ENCODE peak calls at places on chromosome 17, in six cellular contexts. Q is lower lobe of right lung; M is NCI-H2107; Y is naive thymus-derived CD8-positive, alpha-beta T cell; A is activated gamma-delta T cell; P is stimulated activated CD4-positive, alpha-beta T cell treated with anti-CD3 and anti-CD28 coated beads, Interleukin-1b, Interleukin-23, amount 100 ng/mL, for 1 hour. T is an unnamed sample.

GRCh38 chr17:79956853-79957252 is 78.8 kb downstream of the TBC1D16 start:
- DNase-seq in A (no peak), Y (no peak), M (no peak), P (no peak), Q (peak), T (no peak)

GRCh38 chr17:10612957-10613744 is 44.0 kb downstream of the MYH3 start:
- DNase-seq in Q (no peak), Y (no peak), M (no peak), A (no peak), P (no peak), T (no peak)

GRCh38 chr17:68760141-68760475 is 158.9 kb upstream of the FAM20A start:
- DNase-seq in M (no peak), Q (no peak), A (no peak), P (no peak), Y (no peak), T (no peak)

GRCh38 chr17:1912146-1912545 is 82.3 kb downstream of the RPA1 start:
- DNase-seq in Q (no peak), P (no peak), A (no peak), M (no peak), Y (no peak), T (no peak)

GRCh38 chr17:16917995-16918394 is 53.9 kb downstream of the TNFRSF13B start:
- DNase-seq in Y (no peak), Q (peak), A (no peak), M (no peak), P (no peak), T (no peak)

GRCh38 chr17:73705594-73705993 is 61.3 kb upstream of the SDK2 start:
- DNase-seq in Q (no peak), A (no peak), P (no peak), Y (no peak), M (no peak), T (peak)

GRCh38 chr17:77691216-77692085 is 267.1 kb upstream of the TNRC6C start:
- DNase-seq in Q (no peak), P (no peak), A (no peak), Y (no peak), M (no peak), T (no peak)

GRCh38 chr17:51362818-51363598 is 102.7 kb downstream of the UTP18 start:
- DNase-seq in A (no peak), Q (no peak), Y (no peak), P (no peak), M (no peak), T (peak)

GRCh38 chr17:1695365-1695764 is 10.7 kb upstream of the PRPF8 start:
- DNase-seq in Y (no peak), P (no peak), Q (no peak), M (no peak), A (no peak), T (no peak)

GRCh38 chr17:74354123-74354522 is 7.5 kb downstream of the BTBD17 start:
- DNase-seq in M (no peak), Q (no peak), P (no peak), A (no peak), Y (no peak), T (no peak)

GRCh38 chr17:28497931-28498330 is 8.2 kb upstream of the FOXN1 start:
- DNase-seq in Y (no peak), P (no peak), A (no peak), M (no peak), Q (no peak), T (peak)

GRCh38 chr17:55295411-55296170 is 30.8 kb downstream of the HLF start:
- DNase-seq in A (no peak), Q (no peak), Y (peak), M (peak), P (peak), T (peak)

GRCh38 chr17:42554250-42555121 is 1.8 kb downstream of the HSD17B1 start:
- DNase-seq in P (no peak), Q (peak), M (peak), A (peak), Y (peak), T (no peak)